ENCODE peak calls at places on chromosomes 6 and 20, in eight cellular contexts. One of them, this sample, is unnamed.

GRCh38 chr20:3797592-3798404 is 1.7 kb downstream of the CDC25B start:
- DNase-seq in cardiac fibroblast: no peak
- DNase-seq in left cardiac atrium: no peak
- DNase-seq in hippocampal formation: no peak
- DNase-seq in Jurkat, Clone E6-1: no peak
- DNase-seq in ascending aorta: no peak
- DNase-seq in astrocyte of the cerebellum: no peak
- DNase-seq in mesothelial cell of epicardium: no peak
- DNase-seq in this sample: no peak

GRCh38 chr20:41654884-41655283 is 36.7 kb upstream of the CHD6 start:
- DNase-seq in hippocampal formation: no peak
- DNase-seq in cardiac fibroblast: peak; percentile 18
- DNase-seq in mesothelial cell of epicardium: peak; percentile 54
- DNase-seq in Jurkat, Clone E6-1: no peak
- DNase-seq in astrocyte of the cerebellum: no peak
- DNase-seq in ascending aorta: no peak
- DNase-seq in left cardiac atrium: no peak
- DNase-seq in this sample: no peak

GRCh38 chr6:115067690-115068447 is 725.0 kb upstream of the HS3ST5 start:
- DNase-seq in mesothelial cell of epicardium: no peak
- DNase-seq in cardiac fibroblast: no peak
- DNase-seq in Jurkat, Clone E6-1: no peak
- DNase-seq in left cardiac atrium: no peak
- DNase-seq in astrocyte of the cerebellum: no peak
- DNase-seq in hippocampal formation: no peak
- DNase-seq in ascending aorta: no peak
- DNase-seq in this sample: no peak

GRCh38 chr20:45353746-45354145 is 5.5 kb upstream of the SDC4 start:
- DNase-seq in ascending aorta: no peak
- DNase-seq in Jurkat, Clone E6-1: no peak
- DNase-seq in mesothelial cell of epicardium: no peak
- DNase-seq in left cardiac atrium: no peak
- DNase-seq in hippocampal formation: no peak
- DNase-seq in cardiac fibroblast: no peak
- DNase-seq in astrocyte of the cerebellum: no peak
- DNase-seq in this sample: no peak

GRCh38 chr6:131958551-131959470 is 7.6 kb upstream of the CCN2 start:
- DNase-seq in astrocyte of the cerebellum: no peak
- DNase-seq in mesothelial cell of epicardium: no peak
- DNase-seq in Jurkat, Clone E6-1: no peak
- DNase-seq in hippocampal formation: no peak
- DNase-seq in left cardiac atrium: no peak
- DNase-seq in cardiac fibroblast: peak; percentile 36
- DNase-seq in ascending aorta: no peak
- DNase-seq in this sample: no peak

GRCh38 chr20:25197173-25197869 is 1.8 kb downstream of the ENTPD6 start:
- DNase-seq in ascending aorta: no peak
- DNase-seq in Jurkat, Clone E6-1: no peak
- DNase-seq in hippocampal formation: no peak
- DNase-seq in astrocyte of the cerebellum: no peak
- DNase-seq in cardiac fibroblast: no peak
- DNase-seq in mesothelial cell of epicardium: no peak
- DNase-seq in left cardiac atrium: no peak
- DNase-seq in this sample: no peak

GRCh38 chr6:5208491-5208890 is 52.3 kb downstream of the LYRM4 start:
- DNase-seq in astrocyte of the cerebellum: no peak
- DNase-seq in hippocampal formation: no peak
- DNase-seq in Jurkat, Clone E6-1: no peak
- DNase-seq in cardiac fibroblast: no peak
- DNase-seq in ascending aorta: no peak
- DNase-seq in left cardiac atrium: no peak
- DNase-seq in mesothelial cell of epicardium: no peak
- DNase-seq in this sample: no peak

GRCh38 chr6:157449610-157450009 is 68.6 kb downstream of the ZDHHC14 start:
- DNase-seq in ascending aorta: no peak
- DNase-seq in hippocampal formation: no peak
- DNase-seq in mesothelial cell of epicardium: no peak
- DNase-seq in cardiac fibroblast: no peak
- DNase-seq in astrocyte of the cerebellum: no peak
- DNase-seq in Jurkat, Clone E6-1: no peak
- DNase-seq in left cardiac atrium: no peak
- DNase-seq in this sample: no peak

GRCh38 chr20:23129891-23130621 is 43.9 kb upstream of the CD93 start:
- DNase-seq in Jurkat, Clone E6-1: no peak
- DNase-seq in ascending aorta: no peak
- DNase-seq in hippocampal formation: no peak
- DNase-seq in mesothelial cell of epicardium: no peak
- DNase-seq in left cardiac atrium: no peak
- DNase-seq in cardiac fibroblast: no peak
- DNase-seq in astrocyte of the cerebellum: no peak
- DNase-seq in this sample: no peak

GRCh38 chr6:13924949-13925881 is at the start of gene RNF182:
- DNase-seq in Jurkat, Clone E6-1: no peak
- DNase-seq in hippocampal formation: no peak
- DNase-seq in cardiac fibroblast: no peak
- DNase-seq in ascending aorta: no peak
- DNase-seq in astrocyte of the cerebellum: no peak
- DNase-seq in left cardiac atrium: no peak
- DNase-seq in mesothelial cell of epicardium: no peak
- DNase-seq in this sample: no peak

GRCh38 chr6:9927271-9927670 is 487.6 kb downstream of the TFAP2A start:
- DNase-seq in mesothelial cell of epicardium: no peak
- DNase-seq in astrocyte of the cerebellum: no peak
- DNase-seq in ascending aorta: no peak
- DNase-seq in cardiac fibroblast: no peak
- DNase-seq in hippocampal formation: no peak
- DNase-seq in Jurkat, Clone E6-1: no peak
- DNase-seq in left cardiac atrium: no peak
- DNase-seq in this sample: no peak

GRCh38 chr20:36745234-36745926 is 510 bp downstream of the NDRG3 start:
- DNase-seq in hippocampal formation: no peak
- DNase-seq in Jurkat, Clone E6-1: no peak
- DNase-seq in astrocyte of the cerebellum: no peak
- DNase-seq in left cardiac atrium: peak; percentile 33
- DNase-seq in mesothelial cell of epicardium: peak; percentile 40
- DNase-seq in ascending aorta: no peak
- DNase-seq in cardiac fibroblast: no peak
- DNase-seq in this sample: no peak

GRCh38 chr6:36374956-36375355 is 12.5 kb downstream of the ETV7 start:
- DNase-seq in mesothelial cell of epicardium: no peak
- DNase-seq in hippocampal formation: no peak
- DNase-seq in cardiac fibroblast: no peak
- DNase-seq in ascending aorta: no peak
- DNase-seq in left cardiac atrium: no peak
- DNase-seq in Jurkat, Clone E6-1: no peak
- DNase-seq in astrocyte of the cerebellum: no peak
- DNase-seq in this sample: no peak

GRCh38 chr20:2312876-2313275 is 17.1 kb downstream of the TGM3 start:
- DNase-seq in astrocyte of the cerebellum: no peak
- DNase-seq in Jurkat, Clone E6-1: no peak
- DNase-seq in left cardiac atrium: no peak
- DNase-seq in cardiac fibroblast: no peak
- DNase-seq in ascending aorta: no peak
- DNase-seq in hippocampal formation: no peak
- DNase-seq in mesothelial cell of epicardium: no peak
- DNase-seq in this sample: no peak

GRCh38 chr20:33475381-33476160 is 14.3 kb upstream of the CBFA2T2 start:
- DNase-seq in mesothelial cell of epicardium: no peak
- DNase-seq in astrocyte of the cerebellum: no peak
- DNase-seq in hippocampal formation: no peak
- DNase-seq in left cardiac atrium: no peak
- DNase-seq in Jurkat, Clone E6-1: no peak
- DNase-seq in ascending aorta: no peak
- DNase-seq in cardiac fibroblast: no peak
- DNase-seq in this sample: no peak

GRCh38 chr6:32973144-32973854 is 4.9 kb downstream of the BRD2 start:
- DNase-seq in hippocampal formation: no peak
- DNase-seq in astrocyte of the cerebellum: no peak
- DNase-seq in left cardiac atrium: peak; percentile 51
- DNase-seq in mesothelial cell of epicardium: no peak
- DNase-seq in ascending aorta: no peak
- DNase-seq in cardiac fibroblast: peak; percentile 57
- DNase-seq in Jurkat, Clone E6-1: no peak
- DNase-seq in this sample: peak; percentile 81

GRCh38 chr6:134938896-134939295 is 11.0 kb downstream of the ALDH8A1 start:
- DNase-seq in astrocyte of the cerebellum: no peak
- DNase-seq in ascending aorta: no peak
- DNase-seq in Jurkat, Clone E6-1: no peak
- DNase-seq in mesothelial cell of epicardium: no peak
- DNase-seq in left cardiac atrium: no peak
- DNase-seq in hippocampal formation: no peak
- DNase-seq in cardiac fibroblast: peak; percentile 22
- DNase-seq in this sample: peak; percentile 25

GRCh38 chr6:128508588-128509296 is 11.7 kb downstream of the PTPRK start:
- DNase-seq in Jurkat, Clone E6-1: no peak
- DNase-seq in mesothelial cell of epicardium: no peak
- DNase-seq in ascending aorta: no peak
- DNase-seq in cardiac fibroblast: peak; percentile 98
- DNase-seq in left cardiac atrium: no peak
- DNase-seq in hippocampal formation: peak; percentile 15
- DNase-seq in astrocyte of the cerebellum: no peak
- DNase-seq in this sample: no peak

GRCh38 chr6:107082045-107082444 is 33.3 kb downstream of the BEND3 start:
- DNase-seq in left cardiac atrium: no peak
- DNase-seq in mesothelial cell of epicardium: no peak
- DNase-seq in astrocyte of the cerebellum: no peak
- DNase-seq in ascending aorta: no peak
- DNase-seq in cardiac fibroblast: no peak
- DNase-seq in Jurkat, Clone E6-1: no peak
- DNase-seq in hippocampal formation: no peak
- DNase-seq in this sample: no peak

GRCh38 chr20:44861547-44862006 is 23.9 kb upstream of the YWHAB start:
- DNase-seq in mesothelial cell of epicardium: no peak
- DNase-seq in astrocyte of the cerebellum: peak; percentile 15
- DNase-seq in left cardiac atrium: peak; percentile 41
- DNase-seq in ascending aorta: peak; percentile 96
- DNase-seq in Jurkat, Clone E6-1: no peak
- DNase-seq in hippocampal formation: no peak
- DNase-seq in cardiac fibroblast: peak; percentile 73
- DNase-seq in this sample: no peak

GRCh38 chr6:87281426-87281825 is 41.0 kb upstream of the SMIM8 start:
- DNase-seq in mesothelial cell of epicardium: no peak
- DNase-seq in left cardiac atrium: no peak
- DNase-seq in cardiac fibroblast: no peak
- DNase-seq in ascending aorta: no peak
- DNase-seq in Jurkat, Clone E6-1: no peak
- DNase-seq in astrocyte of the cerebellum: no peak
- DNase-seq in hippocampal formation: no peak
- DNase-seq in this sample: no peak

GRCh38 chr6:143223895-143224294 is 163.2 kb downstream of the AIG1 start:
- DNase-seq in cardiac fibroblast: peak; percentile 69
- DNase-seq in left cardiac atrium: peak; percentile 69
- DNase-seq in mesothelial cell of epicardium: no peak
- DNase-seq in Jurkat, Clone E6-1: no peak
- DNase-seq in ascending aorta: no peak
- DNase-seq in hippocampal formation: no peak
- DNase-seq in astrocyte of the cerebellum: no peak
- DNase-seq in this sample: no peak

GRCh38 chr6:43455034-43455747 is at the start of gene DLK2:
- DNase-seq in left cardiac atrium: no peak
- DNase-seq in astrocyte of the cerebellum: no peak
- DNase-seq in ascending aorta: no peak
- DNase-seq in hippocampal formation: peak; percentile 15
- DNase-seq in mesothelial cell of epicardium: peak; percentile 50
- DNase-seq in Jurkat, Clone E6-1: no peak
- DNase-seq in cardiac fibroblast: no peak
- DNase-seq in this sample: peak; percentile 21

GRCh38 chr6:113854531-113855499 is 2.3 kb upstream of the MARCKS start:
- DNase-seq in ascending aorta: peak; percentile 76
- DNase-seq in astrocyte of the cerebellum: no peak
- DNase-seq in mesothelial cell of epicardium: peak; percentile 78
- DNase-seq in Jurkat, Clone E6-1: no peak
- DNase-seq in cardiac fibroblast: peak; percentile 70
- DNase-seq in hippocampal formation: peak; percentile 77
- DNase-seq in left cardiac atrium: peak; percentile 72
- DNase-seq in this sample: no peak

GRCh38 chr6:24603241-24603640 is 42.8 kb downstream of the KIAA0319 start:
- DNase-seq in astrocyte of the cerebellum: no peak
- DNase-seq in hippocampal formation: no peak
- DNase-seq in Jurkat, Clone E6-1: no peak
- DNase-seq in left cardiac atrium: no peak
- DNase-seq in ascending aorta: no peak
- DNase-seq in cardiac fibroblast: no peak
- DNase-seq in mesothelial cell of epicardium: no peak
- DNase-seq in this sample: no peak

GRCh38 chr20:50709574-50709973 is 18.2 kb upstream of the RIPOR3 start:
- DNase-seq in Jurkat, Clone E6-1: no peak
- DNase-seq in ascending aorta: no peak
- DNase-seq in astrocyte of the cerebellum: no peak
- DNase-seq in cardiac fibroblast: no peak
- DNase-seq in left cardiac atrium: no peak
- DNase-seq in mesothelial cell of epicardium: no peak
- DNase-seq in hippocampal formation: no peak
- DNase-seq in this sample: no peak

GRCh38 chr6:30490031-30490876 is 945 bp downstream of the HLA-E start:
- DNase-seq in hippocampal formation: no peak
- DNase-seq in astrocyte of the cerebellum: no peak
- DNase-seq in ascending aorta: peak; percentile 79
- DNase-seq in cardiac fibroblast: peak; percentile 63
- DNase-seq in Jurkat, Clone E6-1: peak; percentile 39
- DNase-seq in mesothelial cell of epicardium: peak; percentile 67
- DNase-seq in left cardiac atrium: peak; percentile 76
- DNase-seq in this sample: peak; percentile 85

GRCh38 chr6:160202411-160202810 is 56.2 kb downstream of the SLC22A2 start:
- DNase-seq in Jurkat, Clone E6-1: no peak
- DNase-seq in left cardiac atrium: no peak
- DNase-seq in cardiac fibroblast: no peak
- DNase-seq in ascending aorta: no peak
- DNase-seq in astrocyte of the cerebellum: no peak
- DNase-seq in mesothelial cell of epicardium: no peak
- DNase-seq in hippocampal formation: no peak
- DNase-seq in this sample: no peak

GRCh38 chr6:42555477-42556457 is 8.1 kb upstream of the UBR2 start:
- DNase-seq in mesothelial cell of epicardium: no peak
- DNase-seq in ascending aorta: no peak
- DNase-seq in cardiac fibroblast: peak; percentile 35
- DNase-seq in hippocampal formation: no peak
- DNase-seq in astrocyte of the cerebellum: no peak
- DNase-seq in left cardiac atrium: no peak
- DNase-seq in Jurkat, Clone E6-1: peak; percentile 68
- DNase-seq in this sample: no peak

GRCh38 chr6:72321741-72322140 is 300.1 kb upstream of the KCNQ5 start:
- DNase-seq in mesothelial cell of epicardium: no peak
- DNase-seq in cardiac fibroblast: peak; percentile 60
- DNase-seq in hippocampal formation: no peak
- DNase-seq in Jurkat, Clone E6-1: no peak
- DNase-seq in left cardiac atrium: no peak
- DNase-seq in ascending aorta: no peak
- DNase-seq in astrocyte of the cerebellum: no peak
- DNase-seq in this sample: no peak

GRCh38 chr20:44552950-44553908 is 29.1 kb upstream of the PKIG start:
- DNase-seq in Jurkat, Clone E6-1: peak; percentile 76
- DNase-seq in mesothelial cell of epicardium: no peak
- DNase-seq in cardiac fibroblast: peak; percentile 84
- DNase-seq in left cardiac atrium: no peak
- DNase-seq in ascending aorta: no peak
- DNase-seq in astrocyte of the cerebellum: peak; percentile 62
- DNase-seq in hippocampal formation: no peak
- DNase-seq in this sample: no peak

GRCh38 chr6:7051780-7052440 is 55.9 kb upstream of the RREB1 start:
- DNase-seq in hippocampal formation: peak; percentile 28
- DNase-seq in Jurkat, Clone E6-1: peak; percentile 60
- DNase-seq in astrocyte of the cerebellum: no peak
- DNase-seq in cardiac fibroblast: no peak
- DNase-seq in left cardiac atrium: peak; percentile 50
- DNase-seq in mesothelial cell of epicardium: peak; percentile 69
- DNase-seq in ascending aorta: no peak
- DNase-seq in this sample: peak; percentile 25